ENCODE peak calls at places on chromosomes 7 and 10, in ten cellular contexts. One of them, this sample, is unnamed.

GRCh38 chr7:129332354-129333056 is 101.7 kb upstream of the STRIP2 start:
- DNase-seq in fibroblast of lung: peak
- DNase-seq in left ventricle myocardium inferior: no peak
- DNase-seq in cardiac muscle cell: no peak
- DNase-seq in gastrocnemius medialis: no peak
- DNase-seq in brain microvascular endothelial cell: peak
- DNase-seq in endodermal cell: no peak
- DNase-seq in astrocyte: peak
- DNase-seq in IMR-90: peak
- DNase-seq in lower lobe of right lung: no peak
- DNase-seq in this sample: peak

GRCh38 chr10:90944759-90945158 is 23.9 kb upstream of the ANKRD1 start:
- DNase-seq in fibroblast of lung: no peak
- DNase-seq in IMR-90: no peak
- DNase-seq in endodermal cell: no peak
- DNase-seq in gastrocnemius medialis: no peak
- DNase-seq in cardiac muscle cell: no peak
- DNase-seq in brain microvascular endothelial cell: no peak
- DNase-seq in astrocyte: no peak
- DNase-seq in left ventricle myocardium inferior: no peak
- DNase-seq in lower lobe of right lung: no peak
- DNase-seq in this sample: no peak

GRCh38 chr10:52071814-52072213 is 242.3 kb upstream of the DKK1 start:
- DNase-seq in endodermal cell: no peak
- DNase-seq in brain microvascular endothelial cell: no peak
- DNase-seq in IMR-90: no peak
- DNase-seq in left ventricle myocardium inferior: peak
- DNase-seq in fibroblast of lung: no peak
- DNase-seq in lower lobe of right lung: no peak
- DNase-seq in cardiac muscle cell: peak
- DNase-seq in astrocyte: no peak
- DNase-seq in gastrocnemius medialis: peak
- DNase-seq in this sample: no peak

GRCh38 chr10:43138757-43139241 is 554 bp downstream of the CSGALNACT2 start:
- DNase-seq in left ventricle myocardium inferior: no peak
- DNase-seq in endodermal cell: no peak
- DNase-seq in cardiac muscle cell: peak
- DNase-seq in brain microvascular endothelial cell: peak
- DNase-seq in gastrocnemius medialis: no peak
- DNase-seq in lower lobe of right lung: no peak
- DNase-seq in astrocyte: peak
- DNase-seq in fibroblast of lung: peak
- DNase-seq in IMR-90: peak
- DNase-seq in this sample: peak

GRCh38 chr7:1930381-1931065 is 260.4 kb downstream of the ELFN1 start:
- DNase-seq in brain microvascular endothelial cell: no peak
- DNase-seq in left ventricle myocardium inferior: no peak
- DNase-seq in IMR-90: no peak
- DNase-seq in astrocyte: no peak
- DNase-seq in gastrocnemius medialis: no peak
- DNase-seq in lower lobe of right lung: no peak
- DNase-seq in fibroblast of lung: no peak
- DNase-seq in endodermal cell: no peak
- DNase-seq in cardiac muscle cell: no peak
- DNase-seq in this sample: no peak

GRCh38 chr7:25754333-25754732 is 397.7 kb upstream of the NFE2L3 start:
- DNase-seq in gastrocnemius medialis: peak
- DNase-seq in IMR-90: no peak
- DNase-seq in cardiac muscle cell: no peak
- DNase-seq in fibroblast of lung: no peak
- DNase-seq in endodermal cell: no peak
- DNase-seq in left ventricle myocardium inferior: no peak
- DNase-seq in lower lobe of right lung: no peak
- DNase-seq in brain microvascular endothelial cell: no peak
- DNase-seq in astrocyte: no peak
- DNase-seq in this sample: no peak

GRCh38 chr10:88386878-88387773 is 196.0 kb downstream of the RNLS start:
- DNase-seq in brain microvascular endothelial cell: peak
- DNase-seq in endodermal cell: peak
- DNase-seq in IMR-90: peak
- DNase-seq in fibroblast of lung: peak
- DNase-seq in gastrocnemius medialis: peak
- DNase-seq in cardiac muscle cell: peak
- DNase-seq in astrocyte: peak
- DNase-seq in left ventricle myocardium inferior: no peak
- DNase-seq in lower lobe of right lung: no peak
- DNase-seq in this sample: peak

GRCh38 chr7:1567893-1568292 is 1.9 kb downstream of the PSMG3 start:
- DNase-seq in endodermal cell: no peak
- DNase-seq in brain microvascular endothelial cell: peak
- DNase-seq in lower lobe of right lung: no peak
- DNase-seq in fibroblast of lung: peak
- DNase-seq in IMR-90: peak
- DNase-seq in astrocyte: peak
- DNase-seq in gastrocnemius medialis: peak
- DNase-seq in left ventricle myocardium inferior: no peak
- DNase-seq in cardiac muscle cell: no peak
- DNase-seq in this sample: no peak

GRCh38 chr7:13293264-13294002 is 606.0 kb downstream of the ARL4A start:
- DNase-seq in IMR-90: no peak
- DNase-seq in left ventricle myocardium inferior: no peak
- DNase-seq in brain microvascular endothelial cell: no peak
- DNase-seq in lower lobe of right lung: no peak
- DNase-seq in endodermal cell: no peak
- DNase-seq in fibroblast of lung: no peak
- DNase-seq in astrocyte: peak
- DNase-seq in gastrocnemius medialis: no peak
- DNase-seq in cardiac muscle cell: no peak
- DNase-seq in this sample: no peak

GRCh38 chr7:20331231-20331880 is 656 bp downstream of the ITGB8 start:
- DNase-seq in cardiac muscle cell: peak
- DNase-seq in astrocyte: no peak
- DNase-seq in brain microvascular endothelial cell: peak
- DNase-seq in left ventricle myocardium inferior: peak
- DNase-seq in lower lobe of right lung: peak
- DNase-seq in fibroblast of lung: peak
- DNase-seq in IMR-90: peak
- DNase-seq in endodermal cell: peak
- DNase-seq in gastrocnemius medialis: no peak
- DNase-seq in this sample: no peak

GRCh38 chr7:67100956-67101361 is 104.3 kb downstream of the TYW1 start:
- DNase-seq in IMR-90: no peak
- DNase-seq in lower lobe of right lung: no peak
- DNase-seq in cardiac muscle cell: peak
- DNase-seq in astrocyte: no peak
- DNase-seq in endodermal cell: peak
- DNase-seq in left ventricle myocardium inferior: no peak
- DNase-seq in brain microvascular endothelial cell: no peak
- DNase-seq in gastrocnemius medialis: no peak
- DNase-seq in fibroblast of lung: no peak
- DNase-seq in this sample: no peak

GRCh38 chr10:107450056-107450455 is 285.6 kb upstream of the SORCS1 start:
- DNase-seq in endodermal cell: no peak
- DNase-seq in IMR-90: no peak
- DNase-seq in left ventricle myocardium inferior: no peak
- DNase-seq in cardiac muscle cell: no peak
- DNase-seq in lower lobe of right lung: no peak
- DNase-seq in brain microvascular endothelial cell: no peak
- DNase-seq in fibroblast of lung: no peak
- DNase-seq in astrocyte: no peak
- DNase-seq in gastrocnemius medialis: no peak
- DNase-seq in this sample: no peak

GRCh38 chr10:1468777-1469176 is 268.5 kb downstream of the ADARB2 start:
- DNase-seq in IMR-90: no peak
- DNase-seq in lower lobe of right lung: no peak
- DNase-seq in gastrocnemius medialis: no peak
- DNase-seq in brain microvascular endothelial cell: no peak
- DNase-seq in cardiac muscle cell: no peak
- DNase-seq in astrocyte: no peak
- DNase-seq in left ventricle myocardium inferior: no peak
- DNase-seq in endodermal cell: no peak
- DNase-seq in fibroblast of lung: no peak
- DNase-seq in this sample: no peak

GRCh38 chr10:93219347-93219746 is 145.7 kb downstream of the CYP26A1 start:
- DNase-seq in lower lobe of right lung: no peak
- DNase-seq in fibroblast of lung: no peak
- DNase-seq in brain microvascular endothelial cell: peak
- DNase-seq in endodermal cell: no peak
- DNase-seq in gastrocnemius medialis: no peak
- DNase-seq in astrocyte: no peak
- DNase-seq in IMR-90: peak
- DNase-seq in left ventricle myocardium inferior: no peak
- DNase-seq in cardiac muscle cell: no peak
- DNase-seq in this sample: no peak

DNA sequence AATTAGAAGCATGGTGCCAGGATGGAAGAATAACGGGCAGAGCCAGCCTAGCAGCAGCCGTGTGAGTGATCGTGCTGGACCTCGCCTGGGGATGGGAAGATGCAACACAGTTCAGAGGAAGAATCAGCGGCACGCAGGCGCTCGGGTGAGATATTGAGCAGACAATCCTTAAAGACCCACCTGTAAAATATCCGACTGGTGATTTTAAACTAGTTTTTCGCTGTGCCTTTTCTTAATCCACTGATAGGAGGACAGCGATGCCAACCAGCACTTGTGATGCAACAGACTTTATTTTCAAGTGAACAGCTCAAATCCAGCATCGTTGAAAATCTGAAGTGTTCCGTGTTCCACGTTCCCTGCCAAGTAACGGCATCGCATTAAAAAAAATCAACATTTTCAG is 214.7 kb downstream of the TEX36 start:
- DNase-seq in lower lobe of right lung: no peak
- DNase-seq in fibroblast of lung: no peak
- DNase-seq in cardiac muscle cell: no peak
- DNase-seq in endodermal cell: no peak
- DNase-seq in left ventricle myocardium inferior: no peak
- DNase-seq in IMR-90: no peak
- DNase-seq in brain microvascular endothelial cell: no peak
- DNase-seq in gastrocnemius medialis: no peak
- DNase-seq in astrocyte: no peak
- DNase-seq in this sample: no peak
- TF ChIP-seq CTCF in lower lobe of right lung: no peak
- TF ChIP-seq CTCF in fibroblast of lung: no peak
- TF ChIP-seq CTCF in cardiac muscle cell: no peak
- TF ChIP-seq CTCF in endodermal cell: no peak
- TF ChIP-seq CTCF in left ventricle myocardium inferior: no peak
- TF ChIP-seq CTCF in IMR-90: no peak
- TF ChIP-seq CTCF in brain microvascular endothelial cell: no peak
- TF ChIP-seq CTCF in gastrocnemius medialis: no peak
- TF ChIP-seq CTCF in astrocyte: no peak
- TF ChIP-seq CTCF in this sample: no peak

GRCh38 chr10:126153686-126154628 is 234.3 kb downstream of the ADAM12 start:
- DNase-seq in left ventricle myocardium inferior: no peak
- DNase-seq in fibroblast of lung: no peak
- DNase-seq in lower lobe of right lung: no peak
- DNase-seq in IMR-90: peak
- DNase-seq in gastrocnemius medialis: no peak
- DNase-seq in cardiac muscle cell: no peak
- DNase-seq in brain microvascular endothelial cell: peak
- DNase-seq in astrocyte: peak
- DNase-seq in endodermal cell: peak
- DNase-seq in this sample: no peak
- H3K27ac ChIP-seq in left ventricle myocardium inferior: no peak
- H3K27ac ChIP-seq in fibroblast of lung: no peak
- H3K27ac ChIP-seq in lower lobe of right lung: no peak
- H3K27ac ChIP-seq in IMR-90: no peak
- H3K27ac ChIP-seq in gastrocnemius medialis: no peak
- H3K27ac ChIP-seq in cardiac muscle cell: no peak
- H3K27ac ChIP-seq in brain microvascular endothelial cell: no peak
- H3K27ac ChIP-seq in astrocyte: peak
- H3K27ac ChIP-seq in endodermal cell: peak
- H3K27ac ChIP-seq in this sample: no peak

GRCh38 chr7:86148501-86148900 is 495.2 kb upstream of the GRM3 start:
- DNase-seq in endodermal cell: no peak
- DNase-seq in cardiac muscle cell: no peak
- DNase-seq in left ventricle myocardium inferior: no peak
- DNase-seq in astrocyte: no peak
- DNase-seq in fibroblast of lung: no peak
- DNase-seq in gastrocnemius medialis: no peak
- DNase-seq in lower lobe of right lung: no peak
- DNase-seq in IMR-90: no peak
- DNase-seq in brain microvascular endothelial cell: no peak
- DNase-seq in this sample: no peak

GRCh38 chr7:86152926-86153325 is 490.8 kb upstream of the GRM3 start:
- DNase-seq in cardiac muscle cell: no peak
- DNase-seq in gastrocnemius medialis: no peak
- DNase-seq in fibroblast of lung: no peak
- DNase-seq in left ventricle myocardium inferior: no peak
- DNase-seq in IMR-90: no peak
- DNase-seq in brain microvascular endothelial cell: no peak
- DNase-seq in endodermal cell: no peak
- DNase-seq in astrocyte: no peak
- DNase-seq in lower lobe of right lung: no peak
- DNase-seq in this sample: no peak

GRCh38 chr7:86149266-86149665 is 494.4 kb upstream of the GRM3 start:
- DNase-seq in IMR-90: no peak
- DNase-seq in gastrocnemius medialis: no peak
- DNase-seq in cardiac muscle cell: peak
- DNase-seq in brain microvascular endothelial cell: no peak
- DNase-seq in lower lobe of right lung: no peak
- DNase-seq in endodermal cell: no peak
- DNase-seq in astrocyte: no peak
- DNase-seq in left ventricle myocardium inferior: no peak
- DNase-seq in fibroblast of lung: no peak
- DNase-seq in this sample: no peak
- TF ChIP-seq CTCF in IMR-90: no peak
- TF ChIP-seq CTCF in gastrocnemius medialis: no peak
- TF ChIP-seq CTCF in cardiac muscle cell: no peak
- TF ChIP-seq CTCF in brain microvascular endothelial cell: no peak
- TF ChIP-seq CTCF in lower lobe of right lung: no peak
- TF ChIP-seq CTCF in endodermal cell: no peak
- TF ChIP-seq CTCF in astrocyte: no peak
- TF ChIP-seq CTCF in left ventricle myocardium inferior: no peak
- TF ChIP-seq CTCF in fibroblast of lung: no peak
- TF ChIP-seq CTCF in this sample: no peak

GRCh38 chr7:30797294-30798040 is 26.2 kb downstream of the MINDY4 start:
- DNase-seq in brain microvascular endothelial cell: no peak
- DNase-seq in cardiac muscle cell: no peak
- DNase-seq in left ventricle myocardium inferior: no peak
- DNase-seq in lower lobe of right lung: no peak
- DNase-seq in astrocyte: no peak
- DNase-seq in fibroblast of lung: no peak
- DNase-seq in endodermal cell: no peak
- DNase-seq in IMR-90: no peak
- DNase-seq in gastrocnemius medialis: no peak
- DNase-seq in this sample: no peak
- H3K27ac ChIP-seq in brain microvascular endothelial cell: no peak
- H3K27ac ChIP-seq in cardiac muscle cell: no peak
- H3K27ac ChIP-seq in left ventricle myocardium inferior: peak
- H3K27ac ChIP-seq in lower lobe of right lung: peak
- H3K27ac ChIP-seq in astrocyte: no peak
- H3K27ac ChIP-seq in fibroblast of lung: peak
- H3K27ac ChIP-seq in endodermal cell: no peak
- H3K27ac ChIP-seq in IMR-90: peak
- H3K27ac ChIP-seq in gastrocnemius medialis: peak
- H3K27ac ChIP-seq in this sample: no peak

GRCh38 chr7:158753900-158754299 is 49.3 kb upstream of the NCAPG2 start:
- DNase-seq in astrocyte: no peak
- DNase-seq in endodermal cell: no peak
- DNase-seq in left ventricle myocardium inferior: no peak
- DNase-seq in lower lobe of right lung: no peak
- DNase-seq in gastrocnemius medialis: no peak
- DNase-seq in fibroblast of lung: no peak
- DNase-seq in cardiac muscle cell: no peak
- DNase-seq in brain microvascular endothelial cell: no peak
- DNase-seq in IMR-90: no peak
- DNase-seq in this sample: peak
- TF ChIP-seq CTCF in astrocyte: no peak
- TF ChIP-seq CTCF in endodermal cell: no peak
- TF ChIP-seq CTCF in left ventricle myocardium inferior: no peak
- TF ChIP-seq CTCF in lower lobe of right lung: no peak
- TF ChIP-seq CTCF in gastrocnemius medialis: no peak
- TF ChIP-seq CTCF in fibroblast of lung: no peak
- TF ChIP-seq CTCF in cardiac muscle cell: no peak
- TF ChIP-seq CTCF in brain microvascular endothelial cell: no peak
- TF ChIP-seq CTCF in IMR-90: no peak
- TF ChIP-seq CTCF in this sample: no peak

This sample was measured in RWPE1.